ENCODE peak calls at places on chromosomes 7 and 10, in six cellular contexts. T is right atrium auricular region; V is psoas muscle; W is colonic mucosa; Y is thyroid gland; K is CD8-positive, alpha-beta memory T cell. S is an unnamed sample. For H3K27me3 and H3K4me1, the result is how much of the 10 kb centered on the place peaks cover.

GRCh38 chr7:132618271-132618955 is 42.1 kb upstream of the PLXNA4 start:
- DNase-seq in Y (no peak), V (no peak), K (no peak), W (no peak), T (no peak), S (no peak)

GRCh38 chr10:27558612-27559020 is 54.5 kb downstream of the RAB18 start:
- DNase-seq in T (no peak), V (peak), W (peak), Y (peak), K (no peak), S (peak)

GRCh38 chr7:51354434-51354833 is 37.8 kb upstream of the COBL start:
- DNase-seq in T (no peak), Y (no peak), K (no peak), V (no peak), W (no peak), S (no peak)

GRCh38 chr7:21507627-21508343 is 35.1 kb upstream of the DNAH11 start:
- DNase-seq in Y (peak), W (peak), T (no peak), K (peak), V (peak), S (no peak)

GRCh38 chr10:87895430-87895829 is 32.0 kb downstream of the PTEN start:
- DNase-seq in V (no peak), Y (no peak), T (no peak), K (no peak), W (no peak), S (no peak)

GRCh38 chr10:132685121-132685891 is 100.6 kb downstream of the NKX6-2 start:
- DNase-seq in K (no peak), Y (no peak), T (peak), V (no peak), W (peak), S (no peak)

GRCh38 chr10:49534670-49535381 is 4.1 kb downstream of the ERCC6 start:
- DNase-seq in V (no peak), T (no peak), K (no peak), W (no peak), Y (no peak), S (no peak)

GRCh38 chr10:69786791-69787190 is 14.9 kb upstream of the COL13A1 start:
- DNase-seq in W (no peak), V (no peak), K (no peak), T (no peak), Y (no peak), S (no peak)

GRCh38 chr7:121440857-121441503 is 44.9 kb upstream of the FAM3C start:
- DNase-seq in K (no peak), W (no peak), V (no peak), T (no peak), Y (no peak), S (no peak)

GRCh38 chr10:1369665-1370064 is 313.5 kb downstream of the WDR37 start:
- DNase-seq in W (peak), K (no peak), V (no peak), T (peak), Y (no peak), S (no peak)

GRCh38 chr7:5282464-5283316 is at the start of gene SLC29A4:
- DNase-seq in V (peak), K (no peak), W (peak), Y (peak), T (no peak), S (no peak)

GRCh38 chr10:18279202-18279601 is 139.0 kb downstream of the CACNB2 start:
- DNase-seq in Y (no peak), W (no peak), V (no peak), T (no peak), K (no peak), S (no peak)

GRCh38 chr7:128459394-128459878 is 3.8 kb downstream of the HILPDA start:
- DNase-seq in Y (peak), K (peak), T (peak), V (peak), W (peak), S (peak)

GRCh38 chr10:133565441-133566294 is at the start of gene SYCE1:
- DNase-seq in Y (no peak), T (no peak), K (peak), V (peak), W (no peak), S (no peak)

GRCh38 chr10:110353244-110354119 is 48.8 kb upstream of the SMNDC1 start:
- DNase-seq in Y (no peak), K (no peak), T (no peak), W (no peak), V (no peak), S (peak)

GRCh38 chr7:28096713-28097112 is 83.9 kb downstream of the JAZF1 start:
- DNase-seq in V (no peak), K (peak), T (peak), Y (peak), W (peak), S (peak)

GRCh38 chr10:73871915-73872710 is 2.2 kb downstream of the CAMK2G start:
- DNase-seq in W (peak), K (no peak), T (no peak), V (no peak), Y (no peak), S (no peak)
- H3K4me3 ChIP-seq in W (no peak), K (no peak), T (no peak), V (peak), Y (no peak), S (no peak)

GRCh38 chr7:98398567-98399372 is 2.1 kb downstream of the BAIAP2L1 start:
- DNase-seq in V (no peak), W (no peak), K (no peak), Y (no peak), T (no peak), S (no peak)
- H3K27me3 ChIP-seq in V (under half), W (under half), K (under half), Y (under half), T (under half), S (under half)

DNA sequence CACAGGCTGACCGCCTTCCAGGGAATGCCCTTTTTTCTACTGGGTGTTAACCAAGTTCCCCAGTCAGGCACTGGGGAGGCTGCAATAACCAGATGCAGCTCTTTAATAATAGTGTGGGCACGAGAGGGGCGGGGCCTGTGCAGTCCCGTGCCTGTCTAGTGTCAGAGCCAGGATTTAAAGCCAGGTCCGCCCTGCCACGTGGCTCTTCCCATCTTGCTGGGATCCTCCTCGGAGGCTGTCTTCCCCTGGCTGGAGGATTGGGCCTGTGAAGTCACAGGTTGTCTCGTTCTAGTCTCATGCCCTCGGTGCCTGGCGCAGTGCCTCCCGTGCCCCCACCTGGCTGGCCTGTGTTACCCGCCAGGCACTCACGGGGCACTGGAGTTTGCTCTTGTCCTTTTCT is 25.2 kb downstream of the TMEM120A start:
- DNase-seq in K (no peak), Y (no peak), W (peak), V (peak), T (no peak), S (no peak)
- H3K4me1 ChIP-seq in K (under half), Y (under half), W (under half), V (half or more), T (half or more), S (under half)

GRCh38 chr10:5546891-5547683 is 22.3 kb downstream of the CALML3 start:
- DNase-seq in V (peak), Y (peak), W (peak), T (no peak), K (no peak), S (no peak)
- H3K4me3 ChIP-seq in V (peak), Y (no peak), W (no peak), T (no peak), K (no peak), S (no peak)

S was measured in effector memory CD4-positive, alpha-beta T cell.